ENCODE peak calls at places on chromosomes 7 and 10, in four cellular contexts. H is iris pigment epithelial cell, Z is esophagus squamous epithelium, P is fibroblast of lung. W is an unnamed sample.

GRCh38 chr10:67666416-67667043 is 29.5 kb downstream of the CTNNA3 start:
- DNase-seq in H (peak; percentile 49), Z (no peak), P (peak; percentile 11), W (peak; percentile 6)

GRCh38 chr7:131111081-131111576 is 216.5 kb upstream of the MKLN1 start:
- DNase-seq in H (peak; percentile 96), Z (no peak), P (peak; percentile 68), W (no peak)

GRCh38 chr10:132023092-132023811 is 41.5 kb upstream of the BNIP3 start:
- DNase-seq in H (peak; percentile 78), Z (peak; percentile 4), P (peak; percentile 58), W (peak; percentile 10)

GRCh38 chr10:112471878-112472487 is 25.0 kb downstream of the VTI1A start:
- DNase-seq in H (peak; percentile 64), Z (no peak), P (peak; percentile 40), W (no peak)

GRCh38 chr10:63206997-63207952 is 74.1 kb downstream of the NRBF2 start:
- DNase-seq in H (peak; percentile 94), Z (no peak), P (peak; percentile 90), W (peak; percentile 45)

GRCh38 chr10:73798087-73798486 is 12.7 kb downstream of the ZSWIM8 start:
- DNase-seq in H (no peak), Z (no peak), P (no peak), W (no peak)

GRCh38 chr10:118785566-118785965 is 30.8 kb upstream of the CACUL1 start:
- DNase-seq in H (no peak), Z (no peak), P (no peak), W (no peak)

GRCh38 chr7:22457471-22457870 is 42.5 kb downstream of the STEAP1B start:
- DNase-seq in H (no peak), Z (no peak), P (no peak), W (no peak)

GRCh38 chr7:97187067-97187466 is 69.6 kb downstream of the SDHAF3 start:
- DNase-seq in H (peak; percentile 59), Z (no peak), P (peak; percentile 52), W (peak; percentile 48)

GRCh38 chr10:31771345-31771831 is 157.2 kb downstream of the ARHGAP12 start:
- DNase-seq in H (peak; percentile 36), Z (no peak), P (peak; percentile 94), W (no peak)

GRCh38 chr10:44968101-44968886 is 8.7 kb downstream of the RASSF4 start:
- DNase-seq in H (peak; percentile 79), Z (no peak), P (no peak), W (no peak)

GRCh38 chr10:62183857-62184805 is 84.5 kb downstream of the RTKN2 start:
- DNase-seq in H (no peak), Z (no peak), P (no peak), W (no peak)

GRCh38 chr7:108415821-108416536 is 40.3 kb downstream of the NRCAM start:
- DNase-seq in H (peak; percentile 72), Z (no peak), P (peak; percentile 85), W (no peak)

GRCh38 chr7:128902761-128903585 is 7.5 kb downstream of the KCP start:
- DNase-seq in H (peak; percentile 18), Z (no peak), P (no peak), W (no peak)

GRCh38 chr10:115898242-115898641 is 374.8 kb downstream of the GFRA1 start:
- DNase-seq in H (no peak), Z (no peak), P (no peak), W (no peak)

GRCh38 chr7:47379629-47380324 is 202.1 kb downstream of the TNS3 start:
- DNase-seq in H (peak; percentile 45), Z (no peak), P (peak; percentile 87), W (peak; percentile 87)

GRCh38 chr7:90261441-90261840 is 16.5 kb downstream of the CFAP69 start:
- DNase-seq in H (no peak), Z (no peak), P (no peak), W (no peak)

GRCh38 chr10:122018951-122019413 is 30.0 kb downstream of the TACC2 start:
- DNase-seq in H (no peak), Z (no peak), P (no peak), W (no peak)

GRCh38 chr10:49419005-49419404 is 23.1 kb upstream of the DRGX start:
- DNase-seq in H (no peak), Z (no peak), P (no peak), W (no peak)

GRCh38 chr7:12303507-12303906 is 92.4 kb downstream of the TMEM106B start:
- DNase-seq in H (no peak), Z (no peak), P (peak; percentile 51), W (no peak)

GRCh38 chr10:49620286-49620810 is 6.5 kb downstream of the CHAT start:
- DNase-seq in H (no peak), Z (no peak), P (no peak), W (no peak)

GRCh38 chr10:6213908-6214307 is 11.2 kb downstream of the PFKFB3 start:
- DNase-seq in H (no peak), Z (no peak), P (no peak), W (no peak)

GRCh38 chr10:74371696-74372095 is 220.7 kb downstream of the ADK start:
- DNase-seq in H (peak; percentile 57), Z (no peak), P (peak; percentile 81), W (no peak)

GRCh38 chr7:81627565-81628287 is 142.1 kb downstream of the HGF start:
- DNase-seq in H (peak; percentile 93), Z (no peak), P (peak; percentile 83), W (no peak)

GRCh38 chr7:141976524-141977245 is 3.1 kb upstream of the TAS2R38 start:
- DNase-seq in H (no peak), Z (no peak), P (no peak), W (no peak)

GRCh38 chr7:116153050-116153449 is 57.3 kb upstream of the TES start:
- DNase-seq in H (no peak), Z (no peak), P (no peak), W (no peak)

GRCh38 chr7:42843209-42843800 is 68.6 kb downstream of the C7orf25 start:
- DNase-seq in H (peak; percentile 47), Z (no peak), P (peak; percentile 26), W (no peak)

GRCh38 chr10:11682267-11682683 is 59.9 kb upstream of the ECHDC3 start:
- DNase-seq in H (no peak), Z (no peak), P (no peak), W (no peak)

GRCh38 chr10:1414893-1415292 is 322.4 kb downstream of the ADARB2 start:
- DNase-seq in H (no peak), Z (no peak), P (no peak), W (no peak)

GRCh38 chr10:132886211-132887099 is 55.9 kb downstream of the CFAP46 start:
- DNase-seq in H (no peak), Z (no peak), P (no peak), W (no peak)

GRCh38 chr7:44377681-44378421 is 52.5 kb upstream of the CAMK2B start:
- DNase-seq in H (no peak), Z (no peak), P (no peak), W (no peak)

GRCh38 chr7:154837622-154838021 is 165.3 kb downstream of the PAXIP1 start:
- DNase-seq in H (no peak), Z (no peak), P (no peak), W (no peak)

GRCh38 chr10:58647770-58648169 is 135.1 kb downstream of the BICC1 start:
- DNase-seq in H (peak; percentile 34), Z (no peak), P (peak; percentile 85), W (peak; percentile 37)

GRCh38 chr10:34213193-34213804 is 601.8 kb downstream of the PARD3 start:
- DNase-seq in H (no peak), Z (no peak), P (no peak), W (no peak)

GRCh38 chr10:43292745-43293676 is 26.1 kb upstream of the RASGEF1A start:
- DNase-seq in H (peak; percentile 51), Z (no peak), P (peak; percentile 29), W (peak; percentile 36)

GRCh38 chr7:63073736-63074135 is 924.9 kb upstream of the ZNF722 start:
- DNase-seq in H (no peak), Z (no peak), P (no peak), W (no peak)

GRCh38 chr7:29539471-29539870 is 24.2 kb upstream of the PRR15 start:
- DNase-seq in H (no peak), Z (no peak), P (no peak), W (no peak)

GRCh38 chr10:43217563-43218205 is 49.2 kb downstream of the RASGEF1A start:
- DNase-seq in H (no peak), Z (no peak), P (no peak), W (no peak)

GRCh38 chr10:4686644-4686996 is 139.4 kb upstream of the AKR1E2 start:
- DNase-seq in H (peak; percentile 95), Z (no peak), P (peak; percentile 99), W (peak; percentile 75)

GRCh38 chr10:49218480-49218879 is 30.3 kb upstream of the TMEM273 start:
- DNase-seq in H (no peak), Z (no peak), P (no peak), W (no peak)

W was measured in NCI-H226.